ENCODE peak calls at places on chromosomes 6 and 20, in eight cellular contexts. One of them, this sample, is unnamed.

GRCh38 chr20:57395111-57395959 is 4.1 kb downstream of the RBM38 start:
- DNase-seq in upper lobe of left lung: peak; percentile 86
- DNase-seq in hippocampal formation: peak; percentile 95
- DNase-seq in left cardiac atrium: peak; percentile 78
- DNase-seq in heart left ventricle: peak; percentile 89
- DNase-seq in EH: no peak
- DNase-seq in EL: no peak
- DNase-seq in occipital lobe: peak; percentile 86
- DNase-seq in this sample: peak; percentile 92

GRCh38 chr6:158417760-158418098 is 105.5 kb downstream of the TULP4 start:
- DNase-seq in upper lobe of left lung: no peak
- DNase-seq in hippocampal formation: peak; percentile 33
- DNase-seq in left cardiac atrium: no peak
- DNase-seq in heart left ventricle: no peak
- DNase-seq in EH: peak; percentile 82
- DNase-seq in EL: peak; percentile 60
- DNase-seq in occipital lobe: peak; percentile 9
- DNase-seq in this sample: no peak

GRCh38 chr6:152054441-152054840 is 247.0 kb downstream of the ESR1 start:
- DNase-seq in upper lobe of left lung: no peak
- DNase-seq in hippocampal formation: no peak
- DNase-seq in left cardiac atrium: no peak
- DNase-seq in heart left ventricle: no peak
- DNase-seq in EH: peak; percentile 79
- DNase-seq in EL: peak; percentile 87
- DNase-seq in occipital lobe: no peak
- DNase-seq in this sample: no peak

GRCh38 chr6:133337312-133337711 is 96.2 kb downstream of the EYA4 start:
- DNase-seq in upper lobe of left lung: no peak
- DNase-seq in hippocampal formation: no peak
- DNase-seq in left cardiac atrium: no peak
- DNase-seq in heart left ventricle: no peak
- DNase-seq in EH: no peak
- DNase-seq in EL: no peak
- DNase-seq in occipital lobe: no peak
- DNase-seq in this sample: no peak

GRCh38 chr6:21198032-21198640 is 395.4 kb upstream of the SOX4 start:
- DNase-seq in upper lobe of left lung: no peak
- DNase-seq in hippocampal formation: no peak
- DNase-seq in left cardiac atrium: no peak
- DNase-seq in heart left ventricle: no peak
- DNase-seq in EH: no peak
- DNase-seq in EL: no peak
- DNase-seq in occipital lobe: no peak
- DNase-seq in this sample: no peak

GRCh38 chr20:4820833-4821518 is 99.3 kb downstream of the PRND start:
- DNase-seq in upper lobe of left lung: no peak
- DNase-seq in hippocampal formation: peak; percentile 73
- DNase-seq in left cardiac atrium: no peak
- DNase-seq in heart left ventricle: peak; percentile 60
- DNase-seq in EH: peak; percentile 85
- DNase-seq in EL: peak; percentile 79
- DNase-seq in occipital lobe: peak; percentile 57
- DNase-seq in this sample: no peak

GRCh38 chr20:58906894-58907293 is 54.4 kb downstream of the GNAS start:
- DNase-seq in upper lobe of left lung: no peak
- DNase-seq in hippocampal formation: no peak
- DNase-seq in left cardiac atrium: no peak
- DNase-seq in heart left ventricle: no peak
- DNase-seq in EH: peak; percentile 59
- DNase-seq in EL: peak; percentile 61
- DNase-seq in occipital lobe: no peak
- DNase-seq in this sample: no peak

GRCh38 chr20:36818831-36819230 is 45.3 kb upstream of the DSN1 start:
- DNase-seq in upper lobe of left lung: no peak
- DNase-seq in hippocampal formation: no peak
- DNase-seq in left cardiac atrium: no peak
- DNase-seq in heart left ventricle: no peak
- DNase-seq in EH: no peak
- DNase-seq in EL: no peak
- DNase-seq in occipital lobe: no peak
- DNase-seq in this sample: no peak

GRCh38 chr6:1850581-1851157 is 241.0 kb downstream of the FOXC1 start:
- DNase-seq in upper lobe of left lung: no peak
- DNase-seq in hippocampal formation: no peak
- DNase-seq in left cardiac atrium: no peak
- DNase-seq in heart left ventricle: no peak
- DNase-seq in EH: no peak
- DNase-seq in EL: no peak
- DNase-seq in occipital lobe: no peak
- DNase-seq in this sample: no peak

GRCh38 chr6:46749731-46750130 is 3.0 kb downstream of the ANKRD66 start:
- DNase-seq in upper lobe of left lung: no peak
- DNase-seq in hippocampal formation: no peak
- DNase-seq in left cardiac atrium: no peak
- DNase-seq in heart left ventricle: no peak
- DNase-seq in EH: no peak
- DNase-seq in EL: no peak
- DNase-seq in occipital lobe: no peak
- DNase-seq in this sample: peak; percentile 45

GRCh38 chr6:84428300-84428907 is 201.0 kb upstream of the CEP162 start:
- DNase-seq in upper lobe of left lung: no peak
- DNase-seq in hippocampal formation: no peak
- DNase-seq in left cardiac atrium: peak; percentile 52
- DNase-seq in heart left ventricle: peak; percentile 52
- DNase-seq in EH: peak; percentile 68
- DNase-seq in EL: peak; percentile 63
- DNase-seq in occipital lobe: no peak
- DNase-seq in this sample: peak; percentile 22

GRCh38 chr6:16762265-16762546 is 946 bp upstream of the ATXN1 start:
- DNase-seq in upper lobe of left lung: no peak
- DNase-seq in hippocampal formation: no peak
- DNase-seq in left cardiac atrium: no peak
- DNase-seq in heart left ventricle: no peak
- DNase-seq in EH: no peak
- DNase-seq in EL: peak; percentile 58
- DNase-seq in occipital lobe: no peak
- DNase-seq in this sample: no peak

GRCh38 chr20:20740595-20740994 is 28.2 kb upstream of the RALGAPA2 start:
- DNase-seq in upper lobe of left lung: no peak
- DNase-seq in hippocampal formation: no peak
- DNase-seq in left cardiac atrium: no peak
- DNase-seq in heart left ventricle: no peak
- DNase-seq in EH: no peak
- DNase-seq in EL: no peak
- DNase-seq in occipital lobe: no peak
- DNase-seq in this sample: no peak

GRCh38 chr6:170269873-170270541 is 20.9 kb downstream of the DLL1 start:
- DNase-seq in upper lobe of left lung: no peak
- DNase-seq in hippocampal formation: no peak
- DNase-seq in left cardiac atrium: peak; percentile 7
- DNase-seq in heart left ventricle: peak; percentile 9
- DNase-seq in EH: peak; percentile 45
- DNase-seq in EL: no peak
- DNase-seq in occipital lobe: no peak
- DNase-seq in this sample: no peak

GRCh38 chr20:53848304-53848703 is 222.1 kb downstream of the BCAS1 start:
- DNase-seq in upper lobe of left lung: no peak
- DNase-seq in hippocampal formation: no peak
- DNase-seq in left cardiac atrium: no peak
- DNase-seq in heart left ventricle: no peak
- DNase-seq in EH: no peak
- DNase-seq in EL: no peak
- DNase-seq in occipital lobe: no peak
- DNase-seq in this sample: no peak

GRCh38 chr6:114108119-114109002 is 137.4 kb upstream of the HDAC2 start:
- DNase-seq in upper lobe of left lung: no peak
- DNase-seq in hippocampal formation: peak; percentile 74
- DNase-seq in left cardiac atrium: peak; percentile 67
- DNase-seq in heart left ventricle: peak; percentile 73
- DNase-seq in EH: peak; percentile 79
- DNase-seq in EL: peak; percentile 81
- DNase-seq in occipital lobe: peak; percentile 55
- DNase-seq in this sample: peak; percentile 43

GRCh38 chr20:50403565-50404418 is 106.4 kb upstream of the PTPN1 start:
- DNase-seq in upper lobe of left lung: no peak
- DNase-seq in hippocampal formation: no peak
- DNase-seq in left cardiac atrium: no peak
- DNase-seq in heart left ventricle: no peak
- DNase-seq in EH: no peak
- DNase-seq in EL: no peak
- DNase-seq in occipital lobe: no peak
- DNase-seq in this sample: no peak

GRCh38 chr6:30329331-30329730 is 2.6 kb downstream of the TRIM39 start:
- DNase-seq in upper lobe of left lung: no peak
- DNase-seq in hippocampal formation: no peak
- DNase-seq in left cardiac atrium: no peak
- DNase-seq in heart left ventricle: no peak
- DNase-seq in EH: no peak
- DNase-seq in EL: no peak
- DNase-seq in occipital lobe: no peak
- DNase-seq in this sample: no peak

GRCh38 chr6:32189082-32189741 is 790 bp downstream of the PBX2 start:
- DNase-seq in upper lobe of left lung: no peak
- DNase-seq in hippocampal formation: no peak
- DNase-seq in left cardiac atrium: no peak
- DNase-seq in heart left ventricle: no peak
- DNase-seq in EH: no peak
- DNase-seq in EL: no peak
- DNase-seq in occipital lobe: no peak
- DNase-seq in this sample: peak; percentile 64

GRCh38 chr20:32034581-32035397 is 17.3 kb upstream of the HCK start:
- DNase-seq in upper lobe of left lung: no peak
- DNase-seq in hippocampal formation: no peak
- DNase-seq in left cardiac atrium: no peak
- DNase-seq in heart left ventricle: no peak
- DNase-seq in EH: peak; percentile 46
- DNase-seq in EL: peak; percentile 28
- DNase-seq in occipital lobe: no peak
- DNase-seq in this sample: no peak

GRCh38 chr6:16764188-16764950 is 3.1 kb upstream of the ATXN1 start:
- DNase-seq in upper lobe of left lung: no peak
- DNase-seq in hippocampal formation: no peak
- DNase-seq in left cardiac atrium: no peak
- DNase-seq in heart left ventricle: no peak
- DNase-seq in EH: peak; percentile 74
- DNase-seq in EL: peak; percentile 64
- DNase-seq in occipital lobe: no peak
- DNase-seq in this sample: no peak

GRCh38 chr6:36615018-36615761 is 21.0 kb downstream of the SRSF3 start:
- DNase-seq in upper lobe of left lung: no peak
- DNase-seq in hippocampal formation: no peak
- DNase-seq in left cardiac atrium: peak; percentile 60
- DNase-seq in heart left ventricle: peak; percentile 58
- DNase-seq in EH: peak; percentile 68
- DNase-seq in EL: peak; percentile 70
- DNase-seq in occipital lobe: no peak
- DNase-seq in this sample: peak; percentile 70